ENCODE peak calls at places on chromosomes 3 and 15, in nine cellular contexts. O is cardiac muscle cell, A is left ventricle myocardium inferior, X is IMR-90, C is heart left ventricle, N is body of pancreas, F is mucosa of descending colon, Z is AG04450, T is keratinocyte. M is an unnamed sample.
A peak's percentile ranks its signal among the peaks of the same experiment; 100 is the strongest.

GRCh38 chr15:78950343-78950742 is 5.5 kb upstream of the CTSH start:
- DNase-seq in N (no peak), A (no peak), O (no peak), T (no peak), F (no peak), Z (no peak), X (no peak), C (no peak), M (no peak)

GRCh38 chr15:63599401-63600000 is 2.3 kb downstream of the FBXL22 start:
- DNase-seq in T (no peak), O (peak; percentile 50), N (peak; percentile 81), F (peak; percentile 74), Z (no peak), X (no peak), C (peak; percentile 75), A (peak; percentile 64), M (peak; percentile 96)

GRCh38 chr3:13637311-13637891 is 88.5 kb downstream of the FBLN2 start:
- DNase-seq in O (no peak), T (no peak), A (no peak), X (no peak), N (no peak), Z (no peak), F (no peak), C (no peak), M (no peak)

GRCh38 chr3:193207290-193207689 is 33.7 kb upstream of the PLAAT1 start:
- DNase-seq in X (no peak), C (no peak), A (no peak), O (no peak), T (no peak), Z (no peak), F (no peak), N (no peak), M (no peak)

GRCh38 chr3:101835676-101836075 is 13.6 kb upstream of the NFKBIZ start:
- DNase-seq in F (no peak), X (no peak), T (no peak), Z (no peak), O (no peak), A (no peak), N (no peak), C (no peak), M (no peak)

GRCh38 chr15:39338251-39338650 is 242.6 kb upstream of the THBS1 start:
- DNase-seq in N (no peak), Z (no peak), A (no peak), F (no peak), O (no peak), C (no peak), X (no peak), T (no peak), M (no peak)

GRCh38 chr15:88624156-88624970 is 3.2 kb downstream of the AEN start:
- DNase-seq in N (no peak), A (no peak), F (peak; percentile 52), O (peak; percentile 35), C (no peak), Z (no peak), X (peak; percentile 61), T (no peak), M (no peak)

GRCh38 chr3:114650808-114651207 is 357.0 kb downstream of the TIGIT start:
- DNase-seq in C (no peak), N (no peak), Z (no peak), A (no peak), X (peak; percentile 73), O (no peak), F (no peak), T (peak; percentile 28), M (peak; percentile 31)

GRCh38 chr15:76058714-76059319 is 968 bp upstream of the TMEM266 start:
- DNase-seq in A (no peak), O (peak; percentile 42), T (no peak), N (peak; percentile 46), X (no peak), C (no peak), Z (no peak), F (peak; percentile 14), M (no peak)

GRCh38 chr3:98812851-98813374 is 49.8 kb downstream of the ST3GAL6 start:
- DNase-seq in X (peak; percentile 50), F (no peak), C (no peak), A (no peak), O (peak; percentile 45), N (no peak), T (no peak), Z (no peak), M (peak; percentile 27)

GRCh38 chr15:38961886-38962285 is 397.3 kb upstream of the RASGRP1 start:
- DNase-seq in C (no peak), T (no peak), Z (no peak), A (no peak), F (no peak), O (no peak), N (no peak), X (peak; percentile 3), M (no peak)

DNA sequence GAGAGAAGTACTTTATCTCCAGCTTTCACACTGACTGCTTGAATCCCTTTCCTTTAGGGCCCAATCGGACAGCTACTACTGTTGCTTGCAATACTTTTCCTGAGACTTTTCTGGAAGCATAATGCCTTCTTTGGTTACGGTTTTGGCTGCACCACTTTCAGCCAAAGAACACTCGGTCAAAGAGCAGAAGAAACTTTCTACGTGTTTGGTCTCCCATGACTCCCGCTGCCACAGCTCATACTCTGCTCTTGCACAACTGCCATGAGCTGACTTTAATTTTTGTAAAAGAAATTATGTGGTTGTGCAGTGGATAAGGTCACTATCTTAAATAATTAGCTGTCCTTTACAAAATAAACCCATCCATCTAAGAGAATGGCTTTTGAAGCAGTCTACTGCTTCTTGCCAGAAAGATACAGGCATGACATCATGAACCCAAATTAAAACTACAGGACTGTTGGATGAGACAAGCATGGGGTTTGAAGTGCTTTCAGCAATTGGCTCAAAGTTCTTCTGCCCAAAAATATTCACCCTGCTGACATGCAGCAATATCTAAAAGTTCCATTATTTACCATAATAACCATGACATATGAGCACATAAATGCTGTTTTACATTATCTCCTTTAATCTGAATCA is 42.0 kb downstream of the PROS1 start:
- DNase-seq in F (no peak), Z (no peak), A (no peak), T (no peak), O (no peak), C (no peak), X (no peak), N (no peak), M (no peak)
- H3K9me3 ChIP-seq in F (no peaks in the 10 kb centered on the region), Z (no peaks in the 10 kb centered on the region), A (peaks cover 3% of the 10 kb centered on the region), T (no peaks in the 10 kb centered on the region), O (no peaks in the 10 kb centered on the region), C (no peaks in the 10 kb centered on the region), X (no peaks in the 10 kb centered on the region), N (no peaks in the 10 kb centered on the region), M (no peaks in the 10 kb centered on the region)

DNA sequence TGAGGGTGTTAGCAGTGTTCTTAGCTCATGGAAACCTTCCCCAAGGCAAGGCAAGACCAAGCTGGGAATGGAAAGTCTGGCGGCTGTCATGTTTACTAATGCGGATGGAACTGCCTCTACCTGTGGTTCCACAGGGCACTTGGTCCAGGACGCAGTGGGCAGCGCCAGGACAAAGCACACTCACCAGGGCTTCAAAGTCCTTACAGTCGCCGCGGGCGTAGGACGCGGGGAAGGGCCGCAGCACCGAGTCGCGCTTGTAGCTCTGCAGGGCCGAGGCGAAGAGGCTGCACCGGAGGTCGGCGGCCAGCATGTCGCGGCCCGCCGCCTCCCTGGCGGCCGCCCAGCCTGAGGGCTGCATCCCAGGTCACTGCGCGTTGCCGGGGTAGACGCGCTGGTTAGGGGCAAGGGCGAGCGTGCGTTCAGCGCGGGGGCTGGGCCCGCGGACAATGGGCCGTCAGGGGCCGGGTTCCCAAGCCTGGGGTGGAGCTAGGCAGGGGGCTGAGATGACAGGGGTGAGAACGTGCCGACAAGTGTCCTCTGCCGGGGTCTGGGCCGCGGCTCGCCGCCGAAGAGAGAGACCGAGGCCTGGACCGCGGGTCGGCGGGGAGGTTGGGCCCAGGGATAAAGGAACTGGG is 497 bp downstream of the PARP16 start:
- DNase-seq in T (no peak), Z (no peak), O (peak; percentile 75), C (peak; percentile 82), X (no peak), F (peak; percentile 60), N (peak; percentile 45), A (no peak), M (peak; percentile 91)
- TF ChIP-seq CTCF in T (no peak), Z (no peak), O (no peak), C (no peak), X (no peak), F (no peak), N (no peak), A (no peak), M (no peak)

GRCh38 chr15:66220587-66220986 is 33.0 kb downstream of the MEGF11 start:
- DNase-seq in Z (no peak), A (no peak), O (no peak), X (no peak), N (no peak), F (no peak), T (no peak), C (no peak), M (no peak)

GRCh38 chr15:66216806-66217205 is 36.7 kb downstream of the MEGF11 start:
- DNase-seq in X (no peak), A (no peak), C (no peak), T (no peak), F (no peak), N (no peak), Z (no peak), O (no peak), M (no peak)

GRCh38 chr15:66224946-66225345 is 28.6 kb downstream of the MEGF11 start:
- DNase-seq in C (no peak), T (no peak), N (no peak), F (no peak), O (no peak), X (no peak), Z (no peak), A (peak; percentile 16), M (no peak)

GRCh38 chr15:66222273-66223198 is 31.0 kb downstream of the MEGF11 start:
- DNase-seq in Z (no peak), N (no peak), F (no peak), T (no peak), A (no peak), C (no peak), X (no peak), O (no peak), M (no peak)

DNA sequence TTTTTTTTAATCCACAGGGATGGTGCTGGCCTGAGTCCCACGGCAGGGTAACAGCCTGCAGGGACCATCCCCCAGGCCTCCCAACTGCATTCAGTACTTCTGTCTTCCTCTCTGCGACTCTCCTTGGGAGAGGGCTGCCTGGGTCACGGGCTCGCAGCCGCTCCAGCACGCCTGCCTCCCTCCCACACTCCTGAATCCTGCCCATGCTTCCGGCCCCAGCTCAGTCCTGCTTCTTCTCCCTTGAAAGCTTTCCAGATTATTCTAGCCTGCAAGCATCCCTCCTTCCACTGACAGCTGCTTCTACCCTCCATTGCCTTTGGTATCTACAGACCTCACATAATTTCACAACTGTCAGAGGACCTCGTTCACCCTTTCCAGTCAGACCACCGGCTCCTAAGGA is 32.4 kb downstream of the MEGF11 start:
- DNase-seq in C (no peak), T (no peak), Z (no peak), A (no peak), F (no peak), X (no peak), O (no peak), N (no peak), M (no peak)
- H3K9me3 ChIP-seq in C (no peaks in the 10 kb centered on the region), T (no peaks in the 10 kb centered on the region), Z (no peaks in the 10 kb centered on the region), A (no peaks in the 10 kb centered on the region), F (no peaks in the 10 kb centered on the region), X (no peaks in the 10 kb centered on the region), O (no peaks in the 10 kb centered on the region), N (no peaks in the 10 kb centered on the region), M (no peaks in the 10 kb centered on the region)

DNA sequence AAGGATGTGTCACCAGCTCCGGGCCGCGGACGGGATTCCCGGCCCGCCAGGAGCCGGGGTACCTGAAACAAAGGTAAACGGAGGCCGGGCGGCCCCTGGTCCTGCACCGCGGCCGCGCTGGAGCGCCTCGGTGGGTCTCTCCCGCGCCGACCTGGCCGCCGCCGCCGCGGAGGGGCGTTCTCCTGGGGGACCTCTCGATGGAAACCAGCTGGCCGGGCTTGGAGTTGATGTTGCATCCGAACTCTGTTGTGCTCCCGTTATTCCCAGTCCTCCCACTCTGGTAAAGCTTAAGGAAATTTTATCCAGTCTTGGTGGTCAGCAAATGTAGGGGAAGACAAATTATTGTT is 794 bp downstream of the PPP2R3A start:
- DNase-seq in A (no peak), Z (no peak), C (no peak), F (no peak), O (peak; percentile 64), X (no peak), T (no peak), N (no peak), M (no peak)
- TF ChIP-seq CTCF in A (no peak), Z (no peak), C (no peak), F (no peak), O (no peak), X (no peak), T (no peak), N (no peak), M (no peak)

M was measured in osteoblast.